ENCODE peak calls at places on chromosomes 12 and 14, in six cellular contexts. Q, I, C, X, N and K are unnamed samples.

GRCh38 chr12:19712041-19712440 is 272.7 kb downstream of the AEBP2 start:
- DNase-seq in Q (no peak), I (peak; percentile 94), C (peak; percentile 89), X (no peak), N (no peak), K (no peak)

GRCh38 chr14:68927956-68928675 is 51.0 kb downstream of the ACTN1 start:
- DNase-seq in Q (no peak), I (no peak), C (peak; percentile 49), X (no peak), N (no peak), K (no peak)

GRCh38 chr12:46089414-46090162 is 99.2 kb upstream of the SCAF11 start:
- DNase-seq in Q (no peak), I (no peak), C (no peak), X (no peak), N (peak; percentile 67), K (no peak)

GRCh38 chr14:69260979-69261605 is 1.1 kb downstream of the GALNT16 start:
- DNase-seq in Q (peak; percentile 51), I (no peak), C (no peak), X (peak; percentile 87), N (no peak), K (peak; percentile 75)

GRCh38 chr12:7190268-7191055 is 976 bp downstream of the PEX5 start:
- DNase-seq in Q (no peak), I (peak; percentile 6), C (peak; percentile 20), X (peak; percentile 65), N (no peak), K (peak; percentile 59)

GRCh38 chr12:28759334-28759733 is 389.7 kb upstream of the FAR2 start:
- DNase-seq in Q (peak; percentile 12), I (peak; percentile 51), C (peak; percentile 22), X (peak; percentile 57), N (no peak), K (peak; percentile 93)

GRCh38 chr14:68797180-68797670 is 4.4 kb upstream of the ZFP36L1 start:
- DNase-seq in Q (no peak), I (no peak), C (no peak), X (peak; percentile 79), N (peak; percentile 24), K (peak; percentile 89)

GRCh38 chr12:9754984-9755383 is 5.7 kb downstream of the CD69 start:
- DNase-seq in Q (no peak), I (no peak), C (no peak), X (no peak), N (no peak), K (no peak)

GRCh38 chr14:50225067-50225973 is 6.1 kb downstream of the SOS2 start:
- DNase-seq in Q (no peak), I (peak; percentile 87), C (peak; percentile 65), X (no peak), N (no peak), K (no peak)

GRCh38 chr12:23631991-23632390 is 317.5 kb downstream of the SOX5 start:
- DNase-seq in Q (no peak), I (peak; percentile 23), C (no peak), X (no peak), N (no peak), K (no peak)

GRCh38 chr14:23725980-23726746 is 90.0 kb downstream of the DHRS2 start:
- DNase-seq in Q (no peak), I (no peak), C (no peak), X (no peak), N (no peak), K (no peak)

GRCh38 chr14:100292301-100292775 is 13.9 kb downstream of the SLC25A29 start:
- DNase-seq in Q (no peak), I (no peak), C (no peak), X (no peak), N (no peak), K (no peak)

GRCh38 chr12:19482551-19483109 is 43.3 kb downstream of the AEBP2 start:
- DNase-seq in Q (no peak), I (no peak), C (peak; percentile 30), X (peak; percentile 61), N (no peak), K (peak; percentile 79)

GRCh38 chr14:77991128-77991772 is 178.9 kb upstream of the NRXN3 start:
- DNase-seq in Q (no peak), I (no peak), C (no peak), X (no peak), N (no peak), K (no peak)

GRCh38 chr14:36664322-36665193 is 2.9 kb downstream of the PAX9 start:
- DNase-seq in Q (no peak), I (no peak), C (no peak), X (no peak), N (no peak), K (no peak)

GRCh38 chr14:52949711-52950409 is 990 bp downstream of the FERMT2 start:
- DNase-seq in Q (no peak), I (peak; percentile 46), C (peak; percentile 75), X (no peak), N (peak; percentile 76), K (no peak)

GRCh38 chr12:15996254-15996653 is 85.1 kb downstream of the DERA start:
- DNase-seq in Q (no peak), I (peak; percentile 41), C (peak; percentile 34), X (no peak), N (no peak), K (peak; percentile 55)

GRCh38 chr14:96256420-96256819 is 410 bp downstream of the BDKRB1 start:
- DNase-seq in Q (no peak), I (peak; percentile 64), C (no peak), X (no peak), N (no peak), K (no peak)

GRCh38 chr12:109036975-109037374 is 15.4 kb upstream of the USP30 start:
- DNase-seq in Q (no peak), I (no peak), C (no peak), X (no peak), N (no peak), K (no peak)
- H3K14ac ChIP-seq in Q (no peak overlapping the region), I (no peak overlapping the region), C (no peak overlapping the region), X (no peak overlapping the region), N (no peak overlapping the region), K (no peak overlapping the region)

GRCh38 chr12:67650127-67650495 is 1.6 kb downstream of the DYRK2 start:
- DNase-seq in Q (no peak), I (no peak), C (peak; percentile 54), X (no peak), N (no peak), K (no peak)

GRCh38 chr12:67648306-67649164 is at the start of gene DYRK2:
- DNase-seq in Q (peak; percentile 82), I (peak; percentile 74), C (peak; percentile 84), X (peak; percentile 84), N (peak; percentile 73), K (peak; percentile 78)

GRCh38 chr12:67647547-67648305 is 819 bp upstream of the DYRK2 start:
- DNase-seq in Q (peak; percentile 79), I (peak; percentile 88), C (peak; percentile 97), X (peak; percentile 82), N (peak; percentile 86), K (peak; percentile 92)

GRCh38 chr12:67650528-67651379 is 2.2 kb downstream of the DYRK2 start:
- DNase-seq in Q (no peak), I (no peak), C (no peak), X (no peak), N (no peak), K (no peak)

GRCh38 chr12:67649165-67650126 is 901 bp downstream of the DYRK2 start:
- DNase-seq in Q (no peak), I (no peak), C (no peak), X (peak; percentile 50), N (no peak), K (no peak)
- H2BK5ac ChIP-seq in Q (peak overlapping the region; percentile 94), I (peak overlapping the region; percentile 95), C (peak overlapping the region; percentile 94), X (no peak overlapping the region), N (peak overlapping the region; percentile 86), K (no peak overlapping the region)

GRCh38 chr14:60628892-60629291 is 20.4 kb downstream of the SIX1 start:
- DNase-seq in Q (no peak), I (no peak), C (no peak), X (no peak), N (no peak), K (no peak)
- H3K14ac ChIP-seq in Q (no peak overlapping the region), I (no peak overlapping the region), C (no peak overlapping the region), X (no peak overlapping the region), N (no peak overlapping the region), K (no peak overlapping the region)

GRCh38 chr12:118120579-118121363 is 15.2 kb upstream of the PEBP1 start:
- DNase-seq in Q (peak; percentile 36), I (peak; percentile 61), C (peak; percentile 71), X (peak; percentile 79), N (peak; percentile 51), K (peak; percentile 95)
- H2BK5ac ChIP-seq in Q (no peak overlapping the region), I (no peak overlapping the region), C (no peak overlapping the region), X (peak overlapping the region; percentile 94), N (no peak overlapping the region), K (peak overlapping the region; percentile 69)